ENCODE peak calls at places on chromosomes 12 and 14, in six cellular contexts. One of them, this sample, is unnamed.

GRCh38 chr12:118271770-118272417 is 100.8 kb downstream of the TAOK3 start:
- DNase-seq in AG10803: no peak
- DNase-seq in astrocyte of the cerebellum: no peak
- DNase-seq in fibroblast of the aortic adventitia: no peak
- DNase-seq in left ventricle myocardium inferior: no peak
- DNase-seq in GM23338: no peak
- DNase-seq in this sample: no peak

GRCh38 chr12:62190081-62190480 is 70.1 kb upstream of the USP15 start:
- DNase-seq in left ventricle myocardium inferior: no peak
- DNase-seq in GM23338: peak; percentile 12
- DNase-seq in astrocyte of the cerebellum: no peak
- DNase-seq in AG10803: no peak
- DNase-seq in fibroblast of the aortic adventitia: no peak
- DNase-seq in this sample: no peak

GRCh38 chr14:91111443-91111842 is 2.4 kb upstream of the DGLUCY start:
- DNase-seq in fibroblast of the aortic adventitia: no peak
- DNase-seq in left ventricle myocardium inferior: no peak
- DNase-seq in GM23338: no peak
- DNase-seq in AG10803: no peak
- DNase-seq in astrocyte of the cerebellum: no peak
- DNase-seq in this sample: no peak

GRCh38 chr12:123058980-123059379 is 78.5 kb downstream of the ARL6IP4 start:
- DNase-seq in left ventricle myocardium inferior: no peak
- DNase-seq in AG10803: peak; percentile 58
- DNase-seq in fibroblast of the aortic adventitia: no peak
- DNase-seq in GM23338: no peak
- DNase-seq in astrocyte of the cerebellum: no peak
- DNase-seq in this sample: peak; percentile 80

GRCh38 chr12:92505373-92506340 is 197.1 kb upstream of the PLEKHG7 start:
- DNase-seq in fibroblast of the aortic adventitia: peak; percentile 39
- DNase-seq in AG10803: peak; percentile 24
- DNase-seq in astrocyte of the cerebellum: no peak
- DNase-seq in left ventricle myocardium inferior: peak; percentile 78
- DNase-seq in GM23338: no peak
- DNase-seq in this sample: peak; percentile 55

GRCh38 chr12:45329238-45329637 is 113.3 kb downstream of the ANO6 start:
- DNase-seq in left ventricle myocardium inferior: no peak
- DNase-seq in GM23338: no peak
- DNase-seq in astrocyte of the cerebellum: no peak
- DNase-seq in fibroblast of the aortic adventitia: peak; percentile 53
- DNase-seq in AG10803: peak; percentile 58
- DNase-seq in this sample: peak; percentile 34

GRCh38 chr12:52434096-52434733 is at the start of gene KRT75:
- DNase-seq in GM23338: no peak
- DNase-seq in left ventricle myocardium inferior: no peak
- DNase-seq in AG10803: peak; percentile 17
- DNase-seq in astrocyte of the cerebellum: no peak
- DNase-seq in fibroblast of the aortic adventitia: no peak
- DNase-seq in this sample: peak; percentile 43

GRCh38 chr12:79288946-79289345 is 401.8 kb downstream of the PAWR start:
- DNase-seq in astrocyte of the cerebellum: no peak
- DNase-seq in left ventricle myocardium inferior: no peak
- DNase-seq in fibroblast of the aortic adventitia: no peak
- DNase-seq in GM23338: no peak
- DNase-seq in AG10803: no peak
- DNase-seq in this sample: no peak

GRCh38 chr12:47946413-47947107 is 16.8 kb upstream of the TMEM106C start:
- DNase-seq in fibroblast of the aortic adventitia: no peak
- DNase-seq in AG10803: peak; percentile 24
- DNase-seq in GM23338: no peak
- DNase-seq in left ventricle myocardium inferior: no peak
- DNase-seq in astrocyte of the cerebellum: no peak
- DNase-seq in this sample: peak; percentile 33

GRCh38 chr12:52441320-52441911 is 7.2 kb upstream of the KRT75 start:
- DNase-seq in AG10803: peak; percentile 48
- DNase-seq in left ventricle myocardium inferior: no peak
- DNase-seq in astrocyte of the cerebellum: no peak
- DNase-seq in GM23338: no peak
- DNase-seq in fibroblast of the aortic adventitia: no peak
- DNase-seq in this sample: peak; percentile 80

GRCh38 chr12:52648012-52648550 is 3.9 kb downstream of the KRT2 start:
- DNase-seq in fibroblast of the aortic adventitia: no peak
- DNase-seq in AG10803: no peak
- DNase-seq in astrocyte of the cerebellum: no peak
- DNase-seq in GM23338: no peak
- DNase-seq in left ventricle myocardium inferior: no peak
- DNase-seq in this sample: no peak

GRCh38 chr12:78359530-78359929 is 505.0 kb upstream of the SYT1 start:
- DNase-seq in AG10803: peak; percentile 50
- DNase-seq in fibroblast of the aortic adventitia: peak; percentile 79
- DNase-seq in GM23338: no peak
- DNase-seq in left ventricle myocardium inferior: no peak
- DNase-seq in astrocyte of the cerebellum: peak; percentile 27
- DNase-seq in this sample: peak; percentile 87

GRCh38 chr14:51776102-51776894 is 84.1 kb upstream of the GNG2 start:
- DNase-seq in GM23338: peak; percentile 89
- DNase-seq in astrocyte of the cerebellum: peak; percentile 58
- DNase-seq in fibroblast of the aortic adventitia: peak; percentile 79
- DNase-seq in left ventricle myocardium inferior: peak; percentile 25
- DNase-seq in AG10803: peak; percentile 76
- DNase-seq in this sample: peak; percentile 83

GRCh38 chr12:70733385-70733784 is 96.2 kb upstream of the PTPRB start:
- DNase-seq in AG10803: peak; percentile 71
- DNase-seq in GM23338: peak; percentile 83
- DNase-seq in left ventricle myocardium inferior: no peak
- DNase-seq in astrocyte of the cerebellum: peak; percentile 60
- DNase-seq in fibroblast of the aortic adventitia: peak; percentile 88
- DNase-seq in this sample: peak; percentile 84

GRCh38 chr12:130126023-130126432 is 36.2 kb upstream of the FZD10 start:
- DNase-seq in AG10803: no peak
- DNase-seq in left ventricle myocardium inferior: peak; percentile 49
- DNase-seq in astrocyte of the cerebellum: no peak
- DNase-seq in fibroblast of the aortic adventitia: no peak
- DNase-seq in GM23338: peak; percentile 14
- DNase-seq in this sample: peak; percentile 35

GRCh38 chr14:72432748-72433147 is 461.2 kb downstream of the DPF3 start:
- DNase-seq in AG10803: no peak
- DNase-seq in fibroblast of the aortic adventitia: no peak
- DNase-seq in astrocyte of the cerebellum: no peak
- DNase-seq in GM23338: no peak
- DNase-seq in left ventricle myocardium inferior: no peak
- DNase-seq in this sample: no peak

GRCh38 chr12:28027947-28028724 is 55.6 kb upstream of the PTHLH start:
- DNase-seq in fibroblast of the aortic adventitia: no peak
- DNase-seq in left ventricle myocardium inferior: no peak
- DNase-seq in GM23338: no peak
- DNase-seq in AG10803: no peak
- DNase-seq in astrocyte of the cerebellum: no peak
- DNase-seq in this sample: no peak

GRCh38 chr14:51304428-51304827 is 64.4 kb downstream of the TMX1 start:
- DNase-seq in fibroblast of the aortic adventitia: peak; percentile 56
- DNase-seq in astrocyte of the cerebellum: peak; percentile 49
- DNase-seq in GM23338: peak; percentile 53
- DNase-seq in AG10803: peak; percentile 71
- DNase-seq in left ventricle myocardium inferior: no peak
- DNase-seq in this sample: peak; percentile 75

GRCh38 chr12:108722992-108723766 is 8.1 kb downstream of the CORO1C start:
- DNase-seq in left ventricle myocardium inferior: no peak
- DNase-seq in GM23338: no peak
- DNase-seq in astrocyte of the cerebellum: peak; percentile 39
- DNase-seq in AG10803: peak; percentile 98
- DNase-seq in fibroblast of the aortic adventitia: peak; percentile 87
- DNase-seq in this sample: peak; percentile 96

GRCh38 chr14:21001218-21001617 is 2.1 kb downstream of the SLC39A2 start:
- DNase-seq in AG10803: no peak
- DNase-seq in GM23338: peak; percentile 43
- DNase-seq in astrocyte of the cerebellum: no peak
- DNase-seq in left ventricle myocardium inferior: no peak
- DNase-seq in fibroblast of the aortic adventitia: no peak
- DNase-seq in this sample: no peak

GRCh38 chr12:4392223-4392742 is 12.8 kb upstream of the FGF23 start:
- DNase-seq in left ventricle myocardium inferior: no peak
- DNase-seq in GM23338: no peak
- DNase-seq in astrocyte of the cerebellum: no peak
- DNase-seq in AG10803: no peak
- DNase-seq in fibroblast of the aortic adventitia: no peak
- DNase-seq in this sample: no peak

GRCh38 chr12:14567311-14568195 is at the start of gene PLBD1:
- DNase-seq in astrocyte of the cerebellum: no peak
- DNase-seq in fibroblast of the aortic adventitia: peak; percentile 52
- DNase-seq in AG10803: peak; percentile 21
- DNase-seq in GM23338: peak; percentile 88
- DNase-seq in left ventricle myocardium inferior: peak; percentile 81
- DNase-seq in this sample: peak; percentile 50
- TF ChIP-seq CTCF in astrocyte of the cerebellum: no peak
- TF ChIP-seq CTCF in fibroblast of the aortic adventitia: no peak
- TF ChIP-seq CTCF in AG10803: no peak
- TF ChIP-seq CTCF in GM23338: no peak
- TF ChIP-seq CTCF in left ventricle myocardium inferior: no peak
- TF ChIP-seq CTCF in this sample: no peak

DNA sequence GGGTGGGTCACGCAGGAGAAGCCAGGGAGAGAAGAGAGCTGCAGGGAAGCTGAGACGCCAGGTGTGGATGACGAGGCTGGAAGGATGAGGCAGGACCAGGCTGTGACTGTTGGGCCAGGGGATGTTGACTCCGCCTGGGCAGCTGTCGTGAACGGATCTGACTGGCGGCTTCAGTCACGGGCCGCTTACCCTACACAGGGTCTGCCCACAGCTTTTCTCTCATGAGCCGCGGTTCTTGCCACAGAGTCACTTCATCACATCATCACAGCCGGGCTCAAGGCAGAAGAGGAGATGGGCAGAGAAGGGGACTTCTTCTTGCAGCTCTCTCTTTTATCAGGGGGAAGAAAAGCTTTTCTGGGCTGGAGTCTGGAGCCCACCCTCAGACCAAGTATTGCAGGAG is 7.7 kb downstream of the CLBA1 start:
- DNase-seq in left ventricle myocardium inferior: no peak
- DNase-seq in GM23338: no peak
- DNase-seq in astrocyte of the cerebellum: no peak
- DNase-seq in fibroblast of the aortic adventitia: no peak
- DNase-seq in AG10803: no peak
- DNase-seq in this sample: no peak
- H3K4me3 ChIP-seq in left ventricle myocardium inferior: no peak overlapping the region
- H3K4me3 ChIP-seq in GM23338: no peak overlapping the region
- H3K4me3 ChIP-seq in astrocyte of the cerebellum: no peak overlapping the region
- H3K4me3 ChIP-seq in fibroblast of the aortic adventitia: no peak overlapping the region
- H3K4me3 ChIP-seq in AG10803: no peak overlapping the region
- H3K4me3 ChIP-seq in this sample: no peak overlapping the region

DNA sequence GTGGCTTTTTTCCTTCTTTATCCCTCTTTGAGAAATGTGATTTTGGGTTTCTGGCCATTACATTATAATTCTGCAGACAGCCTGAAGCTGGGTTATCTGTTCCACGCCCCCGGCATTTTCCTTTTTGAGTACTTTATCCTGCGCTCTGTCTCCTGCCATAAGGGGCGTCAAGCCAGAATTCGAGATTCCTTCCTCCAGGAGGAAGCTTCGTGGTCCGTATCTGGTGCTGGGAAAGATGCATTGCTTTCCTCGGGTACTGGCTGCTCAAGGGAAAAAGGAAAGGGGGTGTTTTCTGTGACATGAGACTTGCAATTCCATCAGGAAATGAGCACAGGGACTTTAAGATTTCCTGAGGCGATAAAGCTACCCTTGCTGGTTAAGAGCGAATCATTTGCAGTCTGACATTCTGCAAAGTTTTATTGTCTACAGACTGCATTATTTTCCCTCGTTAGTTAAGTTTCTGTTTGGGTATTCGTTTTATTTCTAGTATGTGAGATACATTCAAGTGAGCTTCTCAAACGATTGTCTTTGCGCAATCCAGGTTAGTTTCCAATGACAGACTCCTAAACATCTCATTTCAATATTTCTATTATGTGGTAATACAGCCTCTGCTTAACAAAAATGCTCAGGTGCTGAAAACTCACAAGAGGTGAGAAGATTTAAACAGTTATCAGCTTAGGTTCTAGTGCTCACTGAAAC is 706 bp downstream of the AKAP5 start:
- DNase-seq in fibroblast of the aortic adventitia: peak; percentile 61
- DNase-seq in AG10803: peak; percentile 48
- DNase-seq in GM23338: peak; percentile 90
- DNase-seq in astrocyte of the cerebellum: peak; percentile 37
- DNase-seq in left ventricle myocardium inferior: no peak
- DNase-seq in this sample: peak; percentile 45
- TF ChIP-seq CTCF in fibroblast of the aortic adventitia: peak; percentile 52
- TF ChIP-seq CTCF in AG10803: peak; percentile 57
- TF ChIP-seq CTCF in GM23338: peak; percentile 14
- TF ChIP-seq CTCF in astrocyte of the cerebellum: peak; percentile 44
- TF ChIP-seq CTCF in left ventricle myocardium inferior: no peak
- TF ChIP-seq CTCF in this sample: peak; percentile 32

DNA sequence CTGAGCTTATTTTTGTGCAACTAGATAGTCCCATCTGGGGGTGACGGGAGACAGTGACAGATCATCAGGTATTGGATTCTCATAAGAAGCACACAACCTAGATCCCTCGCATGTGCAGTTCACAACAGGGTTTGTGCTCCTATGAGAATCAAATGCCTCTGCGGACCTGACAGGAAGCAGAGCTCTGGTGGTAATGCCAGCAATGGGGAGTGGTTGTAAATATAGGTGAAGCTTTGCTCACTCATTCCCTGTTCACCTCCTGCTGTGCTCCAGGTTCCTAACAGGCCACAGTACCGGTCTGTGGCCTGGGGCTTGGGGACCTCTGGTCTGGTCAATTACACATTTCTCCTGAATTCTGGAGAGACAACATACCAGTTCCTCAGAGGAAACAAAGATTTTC is 39.0 kb downstream of the GABARAPL1 start:
- DNase-seq in left ventricle myocardium inferior: no peak
- DNase-seq in AG10803: no peak
- DNase-seq in fibroblast of the aortic adventitia: no peak
- DNase-seq in GM23338: no peak
- DNase-seq in astrocyte of the cerebellum: no peak
- DNase-seq in this sample: no peak
- H3K4me3 ChIP-seq in left ventricle myocardium inferior: no peak overlapping the region
- H3K4me3 ChIP-seq in AG10803: no peak overlapping the region
- H3K4me3 ChIP-seq in fibroblast of the aortic adventitia: no peak overlapping the region
- H3K4me3 ChIP-seq in GM23338: no peak overlapping the region
- H3K4me3 ChIP-seq in astrocyte of the cerebellum: no peak overlapping the region
- H3K4me3 ChIP-seq in this sample: no peak overlapping the region

DNA sequence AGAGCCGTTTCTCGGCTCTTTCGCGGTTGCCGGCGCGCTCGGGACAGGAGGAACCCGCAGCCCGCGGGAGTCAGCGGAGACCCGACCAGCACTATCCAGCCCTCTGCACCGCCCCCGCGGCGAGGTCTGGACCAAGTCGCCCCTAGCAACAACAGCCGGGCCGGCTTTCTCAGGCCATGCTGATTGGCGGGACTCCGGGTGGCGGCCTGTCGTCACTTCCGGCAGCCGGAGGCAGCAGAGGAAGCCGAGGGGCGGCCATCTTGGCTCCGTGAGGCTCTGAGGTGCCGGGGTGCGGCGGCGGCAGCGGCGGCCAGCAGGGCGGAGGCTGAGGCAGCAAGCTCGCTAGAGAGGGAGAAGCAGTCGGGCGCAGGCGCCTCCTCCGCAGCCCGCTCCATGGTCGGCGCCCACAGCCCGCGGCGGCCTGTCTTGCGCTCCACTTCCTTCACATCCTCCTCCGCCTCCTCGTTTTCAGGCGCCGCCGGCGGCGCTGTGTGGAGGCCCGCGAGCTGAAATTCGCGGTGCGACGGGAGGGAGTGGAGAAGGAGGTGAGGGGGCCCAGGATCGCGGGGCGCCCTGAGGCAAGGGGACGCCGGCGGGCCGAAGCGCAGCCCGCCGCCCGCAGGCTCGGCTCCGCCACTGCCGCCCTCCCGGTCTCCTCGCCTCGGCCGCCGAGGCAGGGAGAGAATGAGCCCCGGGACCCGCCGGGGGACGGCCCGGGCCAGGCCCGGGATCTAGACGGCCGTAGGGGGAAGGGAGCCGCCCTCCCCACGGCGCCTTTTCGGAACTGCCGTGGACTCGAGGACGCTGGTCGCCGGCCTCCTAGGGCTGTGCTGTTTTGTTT is at the start of gene MARK3:
- DNase-seq in AG10803: peak; percentile 95
- DNase-seq in GM23338: peak; percentile 99
- DNase-seq in left ventricle myocardium inferior: peak; percentile 98
- DNase-seq in astrocyte of the cerebellum: peak; percentile 94
- DNase-seq in fibroblast of the aortic adventitia: peak; percentile 95
- DNase-seq in this sample: peak; percentile 95
- TF ChIP-seq CTCF in AG10803: no peak
- TF ChIP-seq CTCF in GM23338: no peak
- TF ChIP-seq CTCF in left ventricle myocardium inferior: no peak
- TF ChIP-seq CTCF in astrocyte of the cerebellum: peak; percentile 6
- TF ChIP-seq CTCF in fibroblast of the aortic adventitia: no peak
- TF ChIP-seq CTCF in this sample: no peak

This sample was measured in fibroblast of mammary gland.